ENCODE peak calls at places on chromosomes 11 and 22, in seven cellular contexts. L, P, D, R, E, Y and G are unnamed samples.

GRCh38 chr11:75352417-75353206 is 1.2 kb upstream of the ARRB1 start:
- DNase-seq in L (no peak), P (no peak), D (no peak), R (no peak), E (peak; percentile 67), Y (no peak), G (no peak)

GRCh38 chr22:20026996-20027601 is 6.2 kb downstream of the TANGO2 start:
- DNase-seq in L (no peak), P (no peak), D (no peak), R (peak; percentile 63), E (no peak), Y (no peak), G (no peak)

GRCh38 chr11:10657308-10658271 is 36.0 kb downstream of the IRAG1 start:
- DNase-seq in L (no peak), P (no peak), D (peak; percentile 61), R (no peak), E (no peak), Y (no peak), G (no peak)

GRCh38 chr22:29152381-29153138 is 53.1 kb upstream of the EMID1 start:
- DNase-seq in L (no peak), P (peak; percentile 39), D (no peak), R (peak; percentile 43), E (no peak), Y (no peak), G (no peak)

GRCh38 chr22:25489947-25490346 is 74.5 kb upstream of the GRK3 start:
- DNase-seq in L (no peak), P (no peak), D (no peak), R (no peak), E (no peak), Y (no peak), G (no peak)

GRCh38 chr11:114270531-114271270 is 25.5 kb upstream of the NNMT start:
- DNase-seq in L (no peak), P (no peak), D (no peak), R (no peak), E (no peak), Y (no peak), G (no peak)

GRCh38 chr22:17917490-17917983 is 106.8 kb downstream of the MICAL3 start:
- DNase-seq in L (no peak), P (peak; percentile 53), D (peak; percentile 48), R (no peak), E (no peak), Y (no peak), G (peak; percentile 13)

GRCh38 chr11:109735139-109735538 is 313.1 kb downstream of the C11orf87 start:
- DNase-seq in L (no peak), P (no peak), D (no peak), R (no peak), E (no peak), Y (no peak), G (no peak)

GRCh38 chr22:29334696-29335344 is 19.3 kb upstream of the RASL10A start:
- DNase-seq in L (no peak), P (no peak), D (no peak), R (no peak), E (no peak), Y (no peak), G (no peak)

GRCh38 chr11:19508166-19508565 is 204.5 kb upstream of the NAV2 start:
- DNase-seq in L (no peak), P (no peak), D (no peak), R (no peak), E (no peak), Y (no peak), G (no peak)

GRCh38 chr22:50143096-50143495 is 27.4 kb upstream of the PANX2 start:
- DNase-seq in L (no peak), P (no peak), D (no peak), R (no peak), E (no peak), Y (no peak), G (no peak)

GRCh38 chr22:41352058-41352457 is 29.7 kb upstream of the TEF start:
- DNase-seq in L (no peak), P (no peak), D (no peak), R (no peak), E (no peak), Y (no peak), G (no peak)

GRCh38 chr11:16365456-16366355 is 9.4 kb upstream of the SOX6 start:
- DNase-seq in L (no peak), P (no peak), D (no peak), R (no peak), E (peak; percentile 69), Y (no peak), G (no peak)

GRCh38 chr11:116427903-116428637 is 344.7 kb downstream of the BUD13 start:
- DNase-seq in L (no peak), P (no peak), D (no peak), R (no peak), E (peak; percentile 92), Y (no peak), G (no peak)

GRCh38 chr11:22703040-22703439 is 36.6 kb downstream of the GAS2 start:
- DNase-seq in L (no peak), P (no peak), D (peak; percentile 9), R (no peak), E (no peak), Y (no peak), G (no peak)

GRCh38 chr11:62251698-62252097 is 9.7 kb downstream of the SCGB1D2 start:
- DNase-seq in L (no peak), P (no peak), D (no peak), R (no peak), E (no peak), Y (no peak), G (no peak)

GRCh38 chr11:38593649-38594048 is 1995.6 kb upstream of the RAG2 start:
- DNase-seq in L (no peak), P (no peak), D (no peak), R (no peak), E (no peak), Y (no peak), G (no peak)

GRCh38 chr11:119336744-119337469 is 2.6 kb downstream of the RNF26 start:
- DNase-seq in L (no peak), P (no peak), D (no peak), R (peak; percentile 44), E (no peak), Y (no peak), G (no peak)

GRCh38 chr11:41177791-41178190 is 281.7 kb downstream of the LRRC4C start:
- DNase-seq in L (no peak), P (no peak), D (no peak), R (no peak), E (no peak), Y (no peak), G (no peak)

GRCh38 chr11:12961615-12962014 is 47.5 kb upstream of the RASSF10 start:
- DNase-seq in L (no peak), P (no peak), D (no peak), R (no peak), E (no peak), Y (no peak), G (no peak)

GRCh38 chr22:26689553-26690301 is 32.3 kb downstream of the MIAT start:
- DNase-seq in L (no peak), P (no peak), D (no peak), R (no peak), E (no peak), Y (no peak), G (no peak)

GRCh38 chr22:48103126-48103875 is 1340.9 kb downstream of the TBC1D22A start:
- DNase-seq in L (no peak), P (no peak), D (no peak), R (no peak), E (no peak), Y (no peak), G (no peak)

GRCh38 chr11:34468209-34468841 is 29.6 kb downstream of the CAT start:
- DNase-seq in L (no peak), P (no peak), D (peak; percentile 57), R (no peak), E (no peak), Y (peak; percentile 12), G (no peak)

GRCh38 chr11:26712497-26712896 is 9.4 kb downstream of the SLC5A12 start:
- DNase-seq in L (no peak), P (no peak), D (no peak), R (no peak), E (no peak), Y (no peak), G (no peak)

GRCh38 chr22:50443801-50444625 is 30.8 kb downstream of the SBF1 start:
- DNase-seq in L (no peak), P (no peak), D (no peak), R (no peak), E (no peak), Y (no peak), G (no peak)

GRCh38 chr11:72616655-72617054 is 57.6 kb downstream of the PDE2A start:
- DNase-seq in L (no peak), P (no peak), D (no peak), R (no peak), E (no peak), Y (no peak), G (no peak)

GRCh38 chr11:108019870-108020540 is 11.3 kb downstream of the CUL5 start:
- DNase-seq in L (no peak), P (no peak), D (no peak), R (no peak), E (no peak), Y (no peak), G (no peak)

GRCh38 chr11:1387961-1388762 is 1.6 kb upstream of the BRSK2 start:
- DNase-seq in L (no peak), P (no peak), D (no peak), R (no peak), E (no peak), Y (no peak), G (no peak)

GRCh38 chr22:47040486-47041145 is 278.2 kb downstream of the TBC1D22A start:
- DNase-seq in L (no peak), P (no peak), D (no peak), R (peak; percentile 68), E (no peak), Y (no peak), G (no peak)

GRCh38 chr11:116170526-116171120 is 602.2 kb downstream of the BUD13 start:
- DNase-seq in L (no peak), P (no peak), D (no peak), R (no peak), E (no peak), Y (no peak), G (no peak)

GRCh38 chr11:12864316-12865156 is 144.6 kb upstream of the RASSF10 start:
- DNase-seq in L (no peak), P (no peak), D (no peak), R (no peak), E (peak; percentile 49), Y (no peak), G (no peak)

GRCh38 chr22:39316440-39317083 is 2.9 kb downstream of the RPL3 start:
- DNase-seq in L (peak; percentile 57), P (peak; percentile 61), D (peak; percentile 67), R (no peak), E (no peak), Y (peak; percentile 70), G (peak; percentile 75)

GRCh38 chr11:2172676-2173075 is 1.1 kb upstream of the TH start:
- DNase-seq in L (no peak), P (no peak), D (no peak), R (no peak), E (no peak), Y (no peak), G (no peak)

GRCh38 chr22:24566899-24567511 is 11.2 kb downstream of the SNRPD3 start:
- DNase-seq in L (no peak), P (no peak), D (no peak), R (no peak), E (no peak), Y (no peak), G (no peak)

GRCh38 chr11:126415128-126415527 is 59.6 kb downstream of the ST3GAL4 start:
- DNase-seq in L (no peak), P (peak; percentile 88), D (no peak), R (no peak), E (no peak), Y (no peak), G (peak; percentile 96)

GRCh38 chr11:94028436-94028835 is 7.3 kb downstream of the HEPHL1 start:
- DNase-seq in L (no peak), P (no peak), D (no peak), R (no peak), E (no peak), Y (no peak), G (no peak)